ENCODE peak calls at places on chromosomes 11 and 22, in ten cellular contexts. C, E, M, P, T, S, G, U, Z and V are unnamed samples.
A peak's percentile ranks its signal among the peaks of the same experiment; 100 is the strongest.

GRCh38 chr22:49381595-49382450 is 445.9 kb downstream of the BRD1 start:
- DNase-seq in C (no peak), E (no peak), M (no peak), P (peak; percentile 43), T (no peak), S (no peak), G (no peak), U (no peak), Z (no peak), V (no peak)

GRCh38 chr11:18727499-18728236 is 1.7 kb upstream of the IGSF22 start:
- DNase-seq in C (peak; percentile 65), E (no peak), M (peak; percentile 64), P (peak; percentile 48), T (peak; percentile 57), S (peak; percentile 39), G (peak; percentile 36), U (peak; percentile 61), Z (peak; percentile 76), V (peak; percentile 55)

GRCh38 chr11:108115495-108116140 is 5.7 kb upstream of the ACAT1 start:
- DNase-seq in C (no peak), E (no peak), M (peak; percentile 94), P (peak; percentile 88), T (peak; percentile 81), S (no peak), G (peak; percentile 66), U (peak; percentile 59), Z (no peak), V (no peak)

GRCh38 chr11:33735166-33735425 is 1.1 kb downstream of the CD59 start:
- DNase-seq in C (no peak), E (no peak), M (peak; percentile 47), P (peak; percentile 9), T (peak; percentile 20), S (no peak), G (no peak), U (peak; percentile 23), Z (no peak), V (no peak)

GRCh38 chr22:42604403-42604802 is 10.3 kb downstream of the POLDIP3 start:
- DNase-seq in C (no peak), E (no peak), M (no peak), P (no peak), T (no peak), S (no peak), G (no peak), U (no peak), Z (no peak), V (no peak)

GRCh38 chr11:60378359-60378758 is at the start of gene MS4A7:
- DNase-seq in C (no peak), E (no peak), M (no peak), P (no peak), T (no peak), S (peak; percentile 79), G (no peak), U (no peak), Z (no peak), V (peak; percentile 98)

GRCh38 chr11:43567396-43567975 is 113.1 kb upstream of the HSD17B12 start:
- DNase-seq in C (no peak), E (no peak), M (peak; percentile 73), P (no peak), T (peak; percentile 62), S (no peak), G (no peak), U (peak; percentile 78), Z (peak; percentile 64), V (peak; percentile 89)

GRCh38 chr11:111449158-111449557 is 63.0 kb downstream of the BTG4 start:
- DNase-seq in C (no peak), E (no peak), M (no peak), P (no peak), T (no peak), S (no peak), G (no peak), U (no peak), Z (no peak), V (no peak)

GRCh38 chr11:34850339-34850738 is 65.8 kb downstream of the APIP start:
- DNase-seq in C (no peak), E (no peak), M (no peak), P (no peak), T (peak; percentile 20), S (no peak), G (no peak), U (peak; percentile 23), Z (no peak), V (no peak)

GRCh38 chr11:70169632-70170031 is 33.5 kb upstream of the FADD start:
- DNase-seq in C (no peak), E (no peak), M (no peak), P (no peak), T (no peak), S (no peak), G (no peak), U (no peak), Z (no peak), V (no peak)

GRCh38 chr22:50530280-50530856 is 556 bp upstream of the TYMP start:
- DNase-seq in C (no peak), E (no peak), M (no peak), P (peak; percentile 58), T (peak; percentile 61), S (no peak), G (no peak), U (peak; percentile 84), Z (no peak), V (peak; percentile 38)

GRCh38 chr11:76781046-76781801 is 1.9 kb upstream of the TSKU start:
- DNase-seq in C (no peak), E (no peak), M (peak; percentile 50), P (no peak), T (no peak), S (no peak), G (no peak), U (peak; percentile 73), Z (no peak), V (no peak)

GRCh38 chr11:118200901-118201680 is 23.7 kb downstream of the JAML start:
- DNase-seq in C (peak; percentile 47), E (peak; percentile 64), M (no peak), P (no peak), T (no peak), S (no peak), G (no peak), U (no peak), Z (no peak), V (no peak)

GRCh38 chr11:58394195-58394594 is 12.5 kb downstream of the OR5B3 start:
- DNase-seq in C (no peak), E (no peak), M (peak; percentile 83), P (no peak), T (peak; percentile 92), S (no peak), G (no peak), U (no peak), Z (no peak), V (no peak)

GRCh38 chr11:12088047-12088481 is 22.3 kb upstream of the MICAL2 start:
- DNase-seq in C (no peak), E (no peak), M (peak; percentile 84), P (peak; percentile 83), T (peak; percentile 72), S (no peak), G (peak; percentile 53), U (no peak), Z (no peak), V (peak; percentile 23)

GRCh38 chr22:39090426-39091064 is 6.5 kb upstream of the APOBEC3H start:
- DNase-seq in C (peak; percentile 88), E (peak; percentile 75), M (no peak), P (peak; percentile 64), T (peak; percentile 75), S (no peak), G (no peak), U (no peak), Z (no peak), V (no peak)

GRCh38 chr22:21791635-21792625 is 56.3 kb upstream of the YPEL1 start:
- DNase-seq in C (no peak), E (peak; percentile 20), M (no peak), P (peak; percentile 48), T (peak; percentile 8), S (no peak), G (no peak), U (no peak), Z (no peak), V (no peak)

GRCh38 chr11:108431370-108431769 is 36.0 kb downstream of the C11orf65 start:
- DNase-seq in C (no peak), E (no peak), M (no peak), P (no peak), T (no peak), S (no peak), G (no peak), U (no peak), Z (no peak), V (no peak)

GRCh38 chr11:113473983-113474361 is 1.2 kb downstream of the DRD2 start:
- DNase-seq in C (no peak), E (no peak), M (peak; percentile 2), P (no peak), T (no peak), S (no peak), G (no peak), U (no peak), Z (no peak), V (no peak)

GRCh38 chr11:116782728-116783127 is 5.1 kb downstream of the ZPR1 start:
- DNase-seq in C (no peak), E (no peak), M (peak; percentile 23), P (peak; percentile 39), T (peak; percentile 70), S (no peak), G (no peak), U (no peak), Z (no peak), V (no peak)

GRCh38 chr22:39651783-39652058 is 81.2 kb downstream of the CACNA1I start:
- DNase-seq in C (no peak), E (no peak), M (no peak), P (no peak), T (no peak), S (no peak), G (no peak), U (no peak), Z (no peak), V (no peak)

GRCh38 chr11:47852053-47852452 is 3.9 kb upstream of the NUP160 start:
- DNase-seq in C (no peak), E (no peak), M (no peak), P (no peak), T (peak; percentile 38), S (no peak), G (no peak), U (no peak), Z (no peak), V (no peak)

GRCh38 chr22:46626911-46627805 is 7.0 kb downstream of the GRAMD4 start:
- DNase-seq in C (no peak), E (no peak), M (no peak), P (no peak), T (no peak), S (no peak), G (no peak), U (no peak), Z (no peak), V (no peak)

GRCh38 chr11:86571273-86571948 is 101.0 kb downstream of the ME3 start:
- DNase-seq in C (no peak), E (no peak), M (peak; percentile 46), P (peak; percentile 80), T (peak; percentile 62), S (peak; percentile 6), G (no peak), U (peak; percentile 34), Z (peak; percentile 74), V (no peak)

GRCh38 chr22:35552186-35552842 is 11.7 kb downstream of the RASD2 start:
- DNase-seq in C (peak; percentile 82), E (peak; percentile 66), M (peak; percentile 40), P (peak; percentile 91), T (peak; percentile 32), S (no peak), G (no peak), U (peak; percentile 48), Z (peak; percentile 99), V (peak; percentile 15)

GRCh38 chr22:46867106-46867505 is 104.7 kb downstream of the TBC1D22A start:
- DNase-seq in C (no peak), E (no peak), M (no peak), P (no peak), T (no peak), S (no peak), G (no peak), U (no peak), Z (no peak), V (no peak)

GRCh38 chr11:2771758-2772466 is 72.1 kb upstream of the KCNQ1OT1 start:
- DNase-seq in C (no peak), E (no peak), M (no peak), P (no peak), T (no peak), S (no peak), G (no peak), U (no peak), Z (no peak), V (no peak)

GRCh38 chr11:12602421-12602820 is 71.8 kb upstream of the TEAD1 start:
- DNase-seq in C (no peak), E (no peak), M (no peak), P (peak; percentile 43), T (peak; percentile 21), S (no peak), G (no peak), U (no peak), Z (no peak), V (no peak)